ENCODE peak calls at places on chromosomes 7 and 10, in four cellular contexts. D is IMR-90, T is A549, G is GM12878. M is an unnamed sample.

GRCh38 chr7:140546947-140547346 is 67.6 kb upstream of the MKRN1 start:
- DNase-seq in D (no peak), T (no peak), G (no peak), M (no peak)

GRCh38 chr7:119037941-119038340 is 813.4 kb downstream of the ANKRD7 start:
- DNase-seq in D (no peak), T (no peak), G (no peak), M (no peak)

GRCh38 chr7:157721468-157722136 is 384.8 kb downstream of the DNAJB6 start:
- DNase-seq in D (no peak), T (no peak), G (no peak), M (peak)

GRCh38 chr7:78039791-78040776 is 241.5 kb downstream of the PHTF2 start:
- DNase-seq in D (no peak), T (peak), G (no peak), M (peak)

GRCh38 chr7:99381664-99382075 is 7.1 kb downstream of the ARPC1B start:
- DNase-seq in D (no peak), T (no peak), G (no peak), M (no peak)

GRCh38 chr10:77983384-77984341 is 45.7 kb downstream of the POLR3A start:
- DNase-seq in D (peak), T (no peak), G (no peak), M (peak)

GRCh38 chr7:15463801-15464761 is 97.7 kb downstream of the AGMO start:
- DNase-seq in D (peak), T (no peak), G (no peak), M (no peak)

GRCh38 chr7:3028071-3028766 is 15.4 kb downstream of the CARD11 start:
- DNase-seq in D (peak), T (peak), G (no peak), M (no peak)

GRCh38 chr7:22481726-22482125 is 18.3 kb downstream of the STEAP1B start:
- DNase-seq in D (no peak), T (no peak), G (peak), M (no peak)

GRCh38 chr7:65946895-65947294 is 35.1 kb downstream of the GUSB start:
- DNase-seq in D (peak), T (peak), G (no peak), M (no peak)

GRCh38 chr7:44101966-44102845 is 1.9 kb upstream of the AEBP1 start:
- DNase-seq in D (peak), T (no peak), G (no peak), M (no peak)

GRCh38 chr7:128039487-128040099 is 8.4 kb upstream of the LRRC4 start:
- DNase-seq in D (no peak), T (no peak), G (no peak), M (no peak)

GRCh38 chr7:1592299-1592842 is 22.5 kb upstream of the PSMG3 start:
- DNase-seq in D (no peak), T (no peak), G (no peak), M (no peak)

GRCh38 chr7:1590476-1590875 is 20.6 kb upstream of the PSMG3 start:
- DNase-seq in D (no peak), T (no peak), G (no peak), M (no peak)

GRCh38 chr7:1591876-1592275 is 22.0 kb upstream of the PSMG3 start:
- DNase-seq in D (no peak), T (no peak), G (no peak), M (no peak)

GRCh38 chr7:1590887-1591286 is 21.1 kb upstream of the PSMG3 start:
- DNase-seq in D (no peak), T (no peak), G (no peak), M (no peak)

DNA sequence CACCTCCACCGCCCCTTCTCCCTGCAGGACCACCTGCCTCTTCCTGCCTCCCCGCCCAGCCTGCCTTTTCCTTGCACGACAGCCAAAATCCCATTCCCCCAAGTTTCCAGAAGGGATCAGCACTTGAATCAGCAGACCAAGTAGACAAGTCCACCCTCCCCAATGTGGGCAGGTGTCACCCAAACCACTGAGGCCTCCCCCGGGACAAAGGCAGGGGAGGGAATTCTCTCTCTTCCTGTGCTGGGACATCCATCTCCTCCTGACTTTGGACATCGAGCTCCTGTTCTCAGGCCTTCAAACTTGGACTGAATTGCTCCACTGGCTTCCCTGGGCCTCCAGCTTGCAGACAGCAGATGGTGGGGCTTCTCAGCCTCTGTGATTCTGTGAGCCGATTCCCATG is 21.6 kb upstream of the PSMG3 start:
- DNase-seq in D (no peak), T (no peak), G (no peak), M (no peak)
- TF ChIP-seq ELK1 in D (no peak), T (no peak), G (no peak), M (no peak)

GRCh38 chr7:75536491-75536890 is 44.4 kb downstream of the SPDYE5 start:
- DNase-seq in D (no peak), T (no peak), G (no peak), M (no peak)

GRCh38 chr7:75533926-75534325 is 41.8 kb downstream of the SPDYE5 start:
- DNase-seq in D (no peak), T (no peak), G (no peak), M (peak)

GRCh38 chr7:75531359-75531821 is 39.3 kb downstream of the SPDYE5 start:
- DNase-seq in D (peak), T (no peak), G (no peak), M (peak)

GRCh38 chr7:75534727-75535307 is 42.7 kb downstream of the SPDYE5 start:
- DNase-seq in D (peak), T (no peak), G (peak), M (no peak)

DNA sequence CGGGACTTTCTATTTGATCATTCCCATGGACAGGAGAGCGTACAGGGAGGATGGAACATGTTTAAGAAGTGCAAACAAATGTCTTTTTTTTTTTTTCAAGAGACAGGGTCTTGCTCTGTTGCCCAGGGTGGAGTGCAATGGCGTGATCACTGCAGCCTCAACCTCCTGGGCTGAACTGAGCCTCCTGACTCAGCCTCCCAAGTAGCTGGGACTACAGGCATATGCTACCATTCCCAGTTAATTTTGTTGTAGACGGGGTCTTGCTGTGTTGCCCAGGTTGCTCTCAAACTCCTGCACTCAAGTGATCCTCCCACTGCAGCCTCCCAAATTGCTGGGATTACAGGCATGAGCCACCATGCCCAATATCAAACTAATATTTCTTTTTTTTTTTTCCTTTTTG is 40.5 kb downstream of the SPDYE5 start:
- DNase-seq in D (no peak), T (no peak), G (no peak), M (no peak)
- TF ChIP-seq ELK1 in D (no peak), T (no peak), G (no peak), M (no peak)

GRCh38 chr7:132511921-132512320 is 64.3 kb downstream of the PLXNA4 start:
- DNase-seq in D (no peak), T (no peak), G (no peak), M (no peak)
- TF ChIP-seq ELK1 in D (no peak), T (no peak), G (no peak), M (no peak)

DNA sequence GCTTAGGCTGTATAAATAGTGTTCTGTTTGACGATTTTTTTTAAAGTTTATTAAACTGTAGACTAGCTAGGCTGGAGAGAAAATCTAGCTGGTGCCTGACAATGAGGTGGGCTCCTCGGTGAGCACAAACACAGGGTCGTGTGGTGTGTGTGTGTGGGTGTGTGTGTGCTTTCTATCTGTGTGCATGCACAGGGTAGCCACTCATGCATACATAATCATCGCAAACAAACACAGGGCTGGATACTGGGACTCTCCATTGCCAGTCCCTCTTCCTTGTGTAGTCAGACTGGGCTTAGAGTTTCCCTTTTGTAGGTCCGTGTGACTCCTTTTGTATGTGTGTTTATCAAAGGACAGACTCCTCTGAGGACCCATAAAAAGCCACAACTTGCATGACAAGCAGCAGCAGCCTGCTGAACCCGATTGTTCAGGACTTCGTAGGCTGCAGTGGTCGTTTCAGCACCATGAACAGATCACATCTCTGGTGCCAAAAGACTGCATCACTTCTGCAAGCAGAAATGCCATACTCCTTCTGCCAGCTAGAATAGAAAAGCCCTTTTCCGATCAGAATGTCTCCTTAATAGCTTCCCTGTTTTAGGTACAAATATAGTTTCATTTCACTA is 855 bp downstream of the VSTM2A start:
- DNase-seq in D (peak), T (no peak), G (no peak), M (no peak)
- TF ChIP-seq ELK1 in D (no peak), T (no peak), G (no peak), M (no peak)

DNA sequence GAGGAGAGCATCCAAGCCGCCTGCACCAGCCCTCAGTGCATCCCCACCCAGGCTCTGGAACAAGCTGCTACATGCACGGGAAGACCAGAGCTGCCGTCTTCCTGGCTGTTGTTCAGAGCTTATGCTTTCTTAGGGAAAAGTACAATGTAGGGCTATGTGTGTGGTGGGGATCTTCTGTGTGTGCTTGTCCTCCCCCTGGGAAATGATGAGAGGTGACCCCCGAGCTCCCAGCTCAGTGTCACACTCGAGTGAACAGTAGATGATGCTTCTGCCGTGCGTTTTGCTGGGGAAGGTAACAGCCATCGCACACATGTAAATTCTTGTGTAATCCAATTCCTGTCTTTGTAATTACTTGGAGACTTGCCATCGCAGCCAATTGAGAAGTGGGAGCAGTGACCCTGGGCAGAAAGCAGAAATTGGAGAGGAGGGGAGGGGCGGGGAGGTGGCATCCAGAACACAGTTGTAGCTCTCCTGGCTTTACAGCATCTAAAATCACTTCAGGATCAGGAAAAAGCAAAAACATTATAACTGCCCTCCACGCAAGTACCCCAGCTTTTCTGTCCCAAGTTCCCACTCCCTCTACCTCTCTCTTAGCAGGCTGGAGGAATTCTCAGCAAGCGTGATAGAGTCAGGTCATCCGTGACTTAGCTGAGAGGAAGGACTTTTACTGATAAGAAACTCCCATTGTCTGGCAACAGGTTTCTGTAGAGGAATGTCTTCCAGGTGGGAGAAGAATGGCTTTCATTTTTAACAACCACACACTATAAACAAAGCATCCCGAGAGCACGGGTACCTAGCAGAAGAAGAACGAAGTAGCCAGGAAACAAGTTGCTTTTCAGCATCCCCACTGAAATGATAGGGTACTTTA is 149.6 kb downstream of the TCF7L2 start:
- DNase-seq in D (peak), T (no peak), G (no peak), M (no peak)
- TF ChIP-seq ELK1 in D (no peak), T (no peak), G (no peak), M (no peak)

DNA sequence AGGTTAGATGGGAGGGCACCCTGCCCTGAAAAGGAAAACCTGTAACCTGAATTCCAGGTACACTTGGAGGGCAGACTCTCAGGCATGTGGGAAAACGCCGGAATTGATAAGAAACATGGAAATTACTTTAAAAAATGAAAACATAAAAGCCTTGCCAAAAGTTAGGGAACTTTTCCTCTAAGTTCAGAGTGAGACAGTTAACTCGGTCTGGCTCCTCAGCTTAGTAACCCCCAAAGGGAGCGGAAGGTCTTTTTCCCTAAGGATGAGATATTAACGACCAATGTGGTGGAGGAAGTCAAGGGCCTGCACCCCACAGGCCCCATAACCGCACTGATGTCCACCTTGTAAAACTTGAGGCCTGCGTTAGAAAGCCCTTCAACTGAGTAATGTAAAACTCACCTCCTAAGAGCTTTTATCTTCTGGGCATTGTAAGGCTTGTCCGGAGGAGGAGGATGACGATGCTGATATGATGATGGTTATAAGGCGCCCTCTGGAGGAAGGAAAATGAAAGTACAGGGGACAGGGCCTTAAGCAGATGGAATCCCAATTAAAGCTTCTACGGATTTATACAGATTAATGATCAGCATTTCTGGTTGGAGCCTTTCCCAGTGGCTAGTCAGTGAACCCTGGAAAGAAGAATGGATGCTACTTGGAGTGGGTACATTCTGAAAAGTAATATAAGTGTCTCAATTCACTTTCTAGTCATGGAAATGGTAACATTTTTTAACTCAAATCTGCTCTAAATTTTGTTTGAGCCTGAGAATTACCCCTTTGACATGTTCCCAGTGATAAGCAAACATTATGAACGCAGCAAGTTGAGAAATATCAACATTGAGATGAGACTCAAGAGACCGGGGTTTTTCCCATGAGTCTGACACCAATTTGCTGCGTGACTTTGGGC is 696 bp downstream of the COL1A2 start:
- DNase-seq in D (peak), T (peak), G (peak), M (peak)
- TF ChIP-seq ELK1 in D (no peak), T (no peak), G (no peak), M (no peak)

M was measured in K562.